ENCODE peak calls at places on chromosomes 13 and 19, in seven cellular contexts. One of them, this sample, is unnamed.

GRCh38 chr19:49801966-49802661 is 11.0 kb downstream of the FUZ start:
- DNase-seq in amygdala: peak
- DNase-seq in mucosa of descending colon: peak
- DNase-seq in T-helper 2 cell: no peak
- DNase-seq in H9: peak
- DNase-seq in GM12892: no peak
- DNase-seq in Daoy: peak
- DNase-seq in this sample: no peak

GRCh38 chr19:46198756-46199155 is 30.8 kb upstream of the IGFL1 start:
- DNase-seq in T-helper 2 cell: no peak
- DNase-seq in GM12892: no peak
- DNase-seq in amygdala: no peak
- DNase-seq in H9: no peak
- DNase-seq in mucosa of descending colon: no peak
- DNase-seq in Daoy: peak
- DNase-seq in this sample: no peak

GRCh38 chr19:3534375-3535234 is 4.4 kb upstream of the TEKTIP1 start:
- DNase-seq in Daoy: no peak
- DNase-seq in amygdala: no peak
- DNase-seq in GM12892: no peak
- DNase-seq in mucosa of descending colon: no peak
- DNase-seq in T-helper 2 cell: no peak
- DNase-seq in H9: no peak
- DNase-seq in this sample: no peak

GRCh38 chr13:114125589-114125988 is 6.8 kb downstream of the RASA3 start:
- DNase-seq in amygdala: no peak
- DNase-seq in Daoy: no peak
- DNase-seq in T-helper 2 cell: no peak
- DNase-seq in GM12892: no peak
- DNase-seq in mucosa of descending colon: no peak
- DNase-seq in H9: no peak
- DNase-seq in this sample: no peak

GRCh38 chr13:51823861-51824260 is 19.9 kb upstream of the DHRS12 start:
- DNase-seq in mucosa of descending colon: no peak
- DNase-seq in Daoy: no peak
- DNase-seq in GM12892: no peak
- DNase-seq in T-helper 2 cell: no peak
- DNase-seq in H9: no peak
- DNase-seq in amygdala: no peak
- DNase-seq in this sample: no peak

GRCh38 chr19:42563352-42564210 is 31.1 kb downstream of the CEACAM8 start:
- DNase-seq in H9: peak
- DNase-seq in T-helper 2 cell: no peak
- DNase-seq in GM12892: no peak
- DNase-seq in Daoy: peak
- DNase-seq in amygdala: no peak
- DNase-seq in mucosa of descending colon: no peak
- DNase-seq in this sample: peak

GRCh38 chr13:39047560-39047959 is 9.3 kb downstream of the NHLRC3 start:
- DNase-seq in H9: peak
- DNase-seq in T-helper 2 cell: no peak
- DNase-seq in amygdala: no peak
- DNase-seq in GM12892: no peak
- DNase-seq in mucosa of descending colon: no peak
- DNase-seq in Daoy: no peak
- DNase-seq in this sample: no peak

GRCh38 chr13:40796649-40797048 is 7.2 kb downstream of the SLC25A15 start:
- DNase-seq in H9: no peak
- DNase-seq in Daoy: no peak
- DNase-seq in T-helper 2 cell: no peak
- DNase-seq in amygdala: no peak
- DNase-seq in GM12892: no peak
- DNase-seq in mucosa of descending colon: no peak
- DNase-seq in this sample: no peak

GRCh38 chr13:34254366-34254765 is 436.4 kb downstream of the RFC3 start:
- DNase-seq in amygdala: no peak
- DNase-seq in T-helper 2 cell: no peak
- DNase-seq in mucosa of descending colon: no peak
- DNase-seq in GM12892: no peak
- DNase-seq in Daoy: no peak
- DNase-seq in H9: no peak
- DNase-seq in this sample: no peak

GRCh38 chr19:52370341-52370710 is 603 bp downstream of the ZNF880 start:
- DNase-seq in mucosa of descending colon: no peak
- DNase-seq in GM12892: no peak
- DNase-seq in Daoy: no peak
- DNase-seq in H9: no peak
- DNase-seq in T-helper 2 cell: no peak
- DNase-seq in amygdala: no peak
- DNase-seq in this sample: no peak

GRCh38 chr13:25267715-25268114 is 19.6 kb downstream of the MTMR6 start:
- DNase-seq in amygdala: no peak
- DNase-seq in H9: no peak
- DNase-seq in mucosa of descending colon: no peak
- DNase-seq in T-helper 2 cell: no peak
- DNase-seq in Daoy: no peak
- DNase-seq in GM12892: no peak
- DNase-seq in this sample: no peak

GRCh38 chr19:30053558-30053957 is 111.5 kb downstream of the URI1 start:
- DNase-seq in T-helper 2 cell: no peak
- DNase-seq in mucosa of descending colon: no peak
- DNase-seq in GM12892: no peak
- DNase-seq in H9: no peak
- DNase-seq in amygdala: no peak
- DNase-seq in Daoy: no peak
- DNase-seq in this sample: no peak

GRCh38 chr19:39997595-39998216 is 846 bp downstream of the ZNF546 start:
- DNase-seq in Daoy: no peak
- DNase-seq in GM12892: no peak
- DNase-seq in mucosa of descending colon: no peak
- DNase-seq in T-helper 2 cell: no peak
- DNase-seq in amygdala: no peak
- DNase-seq in H9: no peak
- DNase-seq in this sample: no peak

GRCh38 chr19:58182577-58182988 is 278 bp upstream of the ZNF274 start:
- DNase-seq in T-helper 2 cell: peak
- DNase-seq in H9: no peak
- DNase-seq in mucosa of descending colon: no peak
- DNase-seq in GM12892: peak
- DNase-seq in Daoy: no peak
- DNase-seq in amygdala: no peak
- DNase-seq in this sample: peak

GRCh38 chr13:100514788-100515409 is 73.7 kb downstream of the GGACT start:
- DNase-seq in Daoy: peak
- DNase-seq in H9: peak
- DNase-seq in amygdala: peak
- DNase-seq in mucosa of descending colon: peak
- DNase-seq in GM12892: peak
- DNase-seq in T-helper 2 cell: peak
- DNase-seq in this sample: peak

GRCh38 chr19:53824134-53824611 is at the start of gene NLRP12:
- DNase-seq in GM12892: no peak
- DNase-seq in amygdala: no peak
- DNase-seq in Daoy: no peak
- DNase-seq in H9: no peak
- DNase-seq in mucosa of descending colon: no peak
- DNase-seq in T-helper 2 cell: no peak
- DNase-seq in this sample: no peak

GRCh38 chr13:98103942-98104880 is 38.7 kb upstream of the FARP1 start:
- DNase-seq in H9: peak
- DNase-seq in mucosa of descending colon: no peak
- DNase-seq in amygdala: no peak
- DNase-seq in GM12892: no peak
- DNase-seq in Daoy: peak
- DNase-seq in T-helper 2 cell: no peak
- DNase-seq in this sample: no peak

GRCh38 chr13:82664183-82664582 is 1218.1 kb downstream of the SLITRK1 start:
- DNase-seq in mucosa of descending colon: no peak
- DNase-seq in T-helper 2 cell: no peak
- DNase-seq in H9: no peak
- DNase-seq in GM12892: no peak
- DNase-seq in Daoy: no peak
- DNase-seq in amygdala: no peak
- DNase-seq in this sample: no peak

GRCh38 chr19:40464059-40465024 is 1.2 kb downstream of the BLVRB start:
- DNase-seq in H9: peak
- DNase-seq in Daoy: peak
- DNase-seq in GM12892: no peak
- DNase-seq in amygdala: peak
- DNase-seq in T-helper 2 cell: peak
- DNase-seq in mucosa of descending colon: peak
- DNase-seq in this sample: no peak

GRCh38 chr19:55626350-55626749 is 2.0 kb upstream of the ZNF784 start:
- DNase-seq in Daoy: no peak
- DNase-seq in amygdala: no peak
- DNase-seq in T-helper 2 cell: peak
- DNase-seq in H9: no peak
- DNase-seq in mucosa of descending colon: no peak
- DNase-seq in GM12892: no peak
- DNase-seq in this sample: no peak

GRCh38 chr13:79318664-79319063 is 87.4 kb downstream of the RBM26 start:
- DNase-seq in amygdala: no peak
- DNase-seq in Daoy: no peak
- DNase-seq in H9: no peak
- DNase-seq in GM12892: no peak
- DNase-seq in T-helper 2 cell: no peak
- DNase-seq in mucosa of descending colon: no peak
- DNase-seq in this sample: no peak

GRCh38 chr19:10452726-10453620 is 32.6 kb downstream of the PDE4A start:
- DNase-seq in GM12892: no peak
- DNase-seq in amygdala: no peak
- DNase-seq in mucosa of descending colon: peak
- DNase-seq in H9: no peak
- DNase-seq in Daoy: no peak
- DNase-seq in T-helper 2 cell: no peak
- DNase-seq in this sample: no peak

GRCh38 chr19:4866595-4867424 is 657 bp downstream of the PLIN3 start:
- DNase-seq in GM12892: peak
- DNase-seq in T-helper 2 cell: peak
- DNase-seq in amygdala: no peak
- DNase-seq in Daoy: peak
- DNase-seq in mucosa of descending colon: peak
- DNase-seq in H9: peak
- DNase-seq in this sample: no peak

GRCh38 chr19:47268028-47268427 is 6.7 kb upstream of the INAFM1 start:
- DNase-seq in mucosa of descending colon: no peak
- DNase-seq in Daoy: no peak
- DNase-seq in T-helper 2 cell: no peak
- DNase-seq in GM12892: no peak
- DNase-seq in amygdala: no peak
- DNase-seq in H9: no peak
- DNase-seq in this sample: no peak

GRCh38 chr13:40074338-40074737 is 418.9 kb downstream of the COG6 start:
- DNase-seq in GM12892: no peak
- DNase-seq in amygdala: no peak
- DNase-seq in H9: no peak
- DNase-seq in Daoy: no peak
- DNase-seq in mucosa of descending colon: no peak
- DNase-seq in T-helper 2 cell: no peak
- DNase-seq in this sample: no peak

GRCh38 chr13:111614009-111614408 is 293.6 kb downstream of the TEX29 start:
- DNase-seq in Daoy: no peak
- DNase-seq in T-helper 2 cell: no peak
- DNase-seq in amygdala: no peak
- DNase-seq in H9: peak
- DNase-seq in mucosa of descending colon: no peak
- DNase-seq in GM12892: no peak
- DNase-seq in this sample: no peak

This sample was measured in GM18507.